ENCODE peak calls at places on chromosome 20, in six cellular contexts. Q is upper lobe of right lung, D is dorsolateral prefrontal cortex, K is lower lobe of right lung, S is fibroblast of lung, P is hepatocyte. Y is an unnamed sample.
A peak's percentile ranks its signal among the peaks of the same experiment; 100 is the strongest.

GRCh38 chr20:62704341-62704948 is 4.2 kb upstream of the NTSR1 start:
- DNase-seq in Q (peak; percentile 77), D (peak; percentile 51), K (peak; percentile 80), S (peak; percentile 92), P (peak; percentile 87), Y (peak; percentile 86)

GRCh38 chr20:64095927-64096326 is 11.4 kb downstream of the NPBWR2 start:
- DNase-seq in Q (no peak), D (no peak), K (no peak), S (no peak), P (no peak), Y (no peak)

GRCh38 chr20:53776858-53777257 is 183.2 kb upstream of the ZNF217 start:
- DNase-seq in Q (no peak), D (no peak), K (no peak), S (no peak), P (no peak), Y (no peak)

GRCh38 chr20:9613871-9614270 is 99.5 kb downstream of the LAMP5 start:
- DNase-seq in Q (no peak), D (no peak), K (no peak), S (no peak), P (no peak), Y (no peak)

GRCh38 chr20:62808211-62808865 is 3.7 kb downstream of the OGFR start:
- DNase-seq in Q (peak; percentile 84), D (peak; percentile 75), K (peak; percentile 82), S (no peak), P (peak; percentile 75), Y (peak; percentile 35)

GRCh38 chr20:34579936-34580587 is 21.5 kb downstream of the MAP1LC3A start:
- DNase-seq in Q (no peak), D (no peak), K (no peak), S (peak; percentile 52), P (no peak), Y (no peak)

GRCh38 chr20:41618807-41619294 is 674 bp upstream of the CHD6 start:
- DNase-seq in Q (no peak), D (peak; percentile 29), K (no peak), S (peak; percentile 13), P (peak; percentile 34), Y (no peak)

GRCh38 chr20:46023999-46024398 is 5.0 kb upstream of the SLC12A5 start:
- DNase-seq in Q (no peak), D (no peak), K (no peak), S (no peak), P (no peak), Y (no peak)

GRCh38 chr20:57392512-57393271 is 1.5 kb downstream of the RBM38 start:
- DNase-seq in Q (peak; percentile 69), D (peak; percentile 18), K (peak; percentile 69), S (no peak), P (no peak), Y (no peak)

GRCh38 chr20:18632196-18632789 is 44.4 kb downstream of the DTD1 start:
- DNase-seq in Q (peak; percentile 72), D (peak; percentile 64), K (peak; percentile 73), S (peak; percentile 48), P (peak; percentile 86), Y (peak; percentile 60)
- TF ChIP-seq CTCF in Q (peak; percentile 90), D (peak; percentile 97), K (peak; percentile 92), S (peak; percentile 99), P (peak; percentile 96), Y (peak; percentile 100)

GRCh38 chr20:49680475-49680874 is 33.2 kb downstream of the B4GALT5 start:
- DNase-seq in Q (no peak), D (no peak), K (no peak), S (no peak), P (no peak), Y (no peak)
- H3K4me3 ChIP-seq in Q (no peak overlapping the region), D (no peak overlapping the region), K (no peak overlapping the region), S (no peak overlapping the region), P (no peak overlapping the region), Y (no peak overlapping the region)

GRCh38 chr20:16124911-16125776 is 448.1 kb downstream of the KIF16B start:
- DNase-seq in Q (no peak), D (no peak), K (no peak), S (no peak), P (no peak), Y (no peak)
- H3K27ac ChIP-seq in Q (no peak overlapping the region), D (no peak overlapping the region), K (no peak overlapping the region), S (no peak overlapping the region), P (peak overlapping the region; percentile 41), Y (no peak overlapping the region)

DNA sequence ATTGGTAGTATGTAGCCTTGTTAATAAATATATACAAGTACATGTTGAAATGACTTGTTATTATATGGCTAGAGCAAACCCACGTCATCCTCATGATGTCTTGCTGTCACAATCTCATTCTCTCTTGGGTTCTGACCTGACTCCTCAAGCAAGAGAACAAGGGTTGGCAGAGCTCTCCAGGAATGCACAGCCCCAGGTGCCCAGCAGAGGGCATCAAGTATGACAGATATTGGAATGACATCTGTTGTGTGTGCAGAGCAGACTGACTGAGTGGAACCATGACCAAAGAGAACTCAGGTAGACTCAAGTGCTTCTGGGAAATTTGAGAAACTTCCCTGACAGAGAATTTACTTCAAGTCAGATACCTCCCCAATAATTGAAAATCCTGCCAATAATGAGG is 90.6 kb downstream of the PAX1 start:
- DNase-seq in Q (no peak), D (no peak), K (no peak), S (no peak), P (no peak), Y (no peak)
- TF ChIP-seq CTCF in Q (no peak), D (no peak), K (no peak), S (no peak), P (no peak), Y (no peak)

DNA sequence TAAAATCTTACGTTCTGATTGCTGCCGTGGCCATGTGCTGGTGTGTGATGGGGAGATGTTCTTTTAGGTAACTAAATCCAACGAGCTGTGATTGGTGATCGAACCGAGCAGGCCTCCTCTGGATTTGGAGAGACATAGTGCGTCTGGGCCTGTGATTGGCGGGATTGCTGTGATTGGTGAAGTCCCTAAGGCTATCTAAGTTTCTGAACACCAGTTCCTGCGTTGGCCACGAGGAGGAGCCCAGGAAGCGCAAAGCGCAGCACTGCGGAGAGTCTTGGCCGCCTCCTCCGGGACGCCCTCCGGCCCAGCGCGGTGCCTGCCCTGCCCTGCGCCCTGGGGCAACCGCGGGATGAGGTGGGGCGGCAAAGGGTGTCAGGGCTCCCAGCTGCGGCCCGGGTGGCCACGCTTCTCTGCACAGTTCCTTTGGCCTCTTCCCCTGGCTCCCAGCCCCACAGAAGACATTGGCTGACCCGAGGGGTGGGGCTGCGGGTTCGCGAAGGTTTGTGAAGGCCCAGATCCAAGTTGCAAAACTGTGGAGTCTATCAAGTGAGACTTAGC is 33.0 kb downstream of the HNF4A start:
- DNase-seq in Q (peak; percentile 82), D (peak; percentile 41), K (peak; percentile 77), S (peak; percentile 65), P (peak; percentile 77), Y (peak; percentile 59)
- H3K4me3 ChIP-seq in Q (no peak overlapping the region), D (no peak overlapping the region), K (no peak overlapping the region), S (no peak overlapping the region), P (no peak overlapping the region), Y (no peak overlapping the region)